ENCODE peak calls at places on chromosomes 5 and 9, in four cellular contexts. Z, T, S and M are unnamed samples.

GRCh38 chr9:27414215-27414731 is 109.8 kb upstream of the IFNK start:
- DNase-seq in T (no peak), Z (no peak), S (no peak), M (no peak)

GRCh38 chr5:153237671-153238332 is 252.7 kb upstream of the GRIA1 start:
- DNase-seq in Z (no peak), S (no peak), T (no peak), M (no peak)

GRCh38 chr9:124632077-124632621 is 125.0 kb upstream of the NR5A1 start:
- DNase-seq in T (no peak), Z (no peak), S (no peak), M (no peak)

GRCh38 chr9:38720083-38720755 is at the start of gene FAM240B:
- DNase-seq in T (no peak), Z (no peak), S (no peak), M (no peak)

GRCh38 chr9:95874303-95874988 is 1.0 kb upstream of the ERCC6L2 start:
- DNase-seq in S (no peak), T (peak), Z (peak), M (no peak)

GRCh38 chr9:94773655-94774054 is 47.2 kb downstream of the AOPEP start:
- DNase-seq in Z (no peak), T (no peak), S (no peak), M (no peak)

GRCh38 chr5:132751444-132751843 is 4.2 kb downstream of the CCNI2 start:
- DNase-seq in T (no peak), S (no peak), Z (no peak), M (no peak)

GRCh38 chr5:6365977-6366590 is 12.3 kb downstream of the MED10 start:
- DNase-seq in T (no peak), S (no peak), Z (no peak), M (no peak)

GRCh38 chr5:17046320-17046719 is 110.2 kb upstream of the MYO10 start:
- DNase-seq in Z (no peak), S (no peak), T (no peak), M (no peak)

GRCh38 chr9:96133296-96134010 is 168.5 kb downstream of the HSD17B3 start:
- DNase-seq in T (no peak), Z (no peak), S (no peak), M (no peak)

GRCh38 chr5:73490088-73490487 is 8.2 kb upstream of the BTF3 start:
- DNase-seq in Z (no peak), S (no peak), T (no peak), M (no peak)

GRCh38 chr5:138708761-138709160 is 44.5 kb upstream of the CTNNA1 start:
- DNase-seq in Z (no peak), T (no peak), S (no peak), M (no peak)

GRCh38 chr9:90141723-90142122 is 500.9 kb downstream of the DIRAS2 start:
- DNase-seq in Z (peak), S (no peak), T (no peak), M (peak)

GRCh38 chr9:99752710-99753109 is 69.0 kb upstream of the NR4A3 start:
- DNase-seq in S (no peak), Z (no peak), T (no peak), M (no peak)

GRCh38 chr5:52560366-52560765 is 227.3 kb upstream of the ITGA1 start:
- DNase-seq in T (no peak), Z (no peak), S (no peak), M (peak)

GRCh38 chr5:94674841-94675382 is 56.4 kb downstream of the SLF1 start:
- DNase-seq in S (no peak), T (no peak), Z (no peak), M (no peak)

GRCh38 chr5:142782976-142783539 is 12.9 kb downstream of the ARHGAP26 start:
- DNase-seq in Z (no peak), T (no peak), S (no peak), M (no peak)

GRCh38 chr5:31692561-31693221 is 53.8 kb downstream of the PDZD2 start:
- DNase-seq in Z (no peak), T (no peak), S (no peak), M (no peak)
- TF ChIP-seq ELF4 in Z (no peak), T (no peak), S (no peak), M (no peak)

DNA sequence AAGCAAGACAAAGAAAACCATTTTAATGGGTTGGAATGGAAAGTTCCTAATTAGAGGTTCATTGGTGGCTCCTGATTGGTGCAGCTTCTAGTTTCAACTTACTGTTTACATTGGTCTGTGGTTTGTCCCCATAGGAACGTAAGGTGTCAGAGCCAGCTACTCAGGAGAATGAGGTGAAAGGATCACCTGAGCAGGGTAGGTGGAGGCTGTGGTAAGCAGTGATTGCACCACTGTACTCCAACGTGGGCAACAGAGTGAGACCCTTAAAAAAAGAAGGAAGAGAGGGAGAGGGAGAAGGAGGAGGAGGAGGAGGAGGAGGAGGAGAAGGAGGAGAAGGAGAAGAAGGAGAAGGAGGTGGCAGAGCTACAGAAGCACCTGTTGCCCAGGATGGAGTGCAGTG is 30.4 kb downstream of the KCNIP1 start:
- DNase-seq in Z (no peak), T (no peak), S (no peak), M (no peak)
- TF ChIP-seq ELF4 in Z (no peak), T (no peak), S (no peak), M (no peak)

GRCh38 chr5:108857905-108858304 is 110.2 kb downstream of the FER start:
- DNase-seq in T (no peak), Z (no peak), S (no peak), M (no peak)

DNA sequence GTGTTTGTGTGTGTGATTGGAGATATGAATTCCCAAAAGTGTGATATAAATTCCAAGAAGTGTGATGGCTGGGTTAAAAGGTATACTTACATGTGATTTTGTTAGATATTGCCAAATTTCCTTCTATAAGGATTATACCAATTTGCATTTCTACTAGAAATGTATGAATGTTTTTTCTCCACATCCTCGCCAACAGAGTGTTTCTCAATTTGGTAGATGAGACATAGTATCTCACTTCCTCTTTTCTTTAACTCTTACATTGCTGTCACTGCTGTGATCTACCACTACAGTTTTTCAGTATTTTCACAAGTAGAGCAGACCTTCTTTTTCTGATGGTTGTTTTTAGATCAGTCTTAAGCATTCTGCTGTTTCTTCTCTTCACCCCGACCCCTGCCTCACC is 111.3 kb downstream of the FER start:
- DNase-seq in Z (no peak), S (no peak), T (no peak), M (no peak)
- TF ChIP-seq ELF4 in Z (no peak), S (no peak), T (no peak), M (no peak)

GRCh38 chr9:106843361-106843760 is 19.6 kb upstream of the ZNF462 start:
- DNase-seq in S (no peak), T (no peak), Z (no peak), M (no peak)

GRCh38 chr9:106846307-106846706 is 16.7 kb upstream of the ZNF462 start:
- DNase-seq in T (no peak), Z (no peak), S (no peak), M (no peak)

DNA sequence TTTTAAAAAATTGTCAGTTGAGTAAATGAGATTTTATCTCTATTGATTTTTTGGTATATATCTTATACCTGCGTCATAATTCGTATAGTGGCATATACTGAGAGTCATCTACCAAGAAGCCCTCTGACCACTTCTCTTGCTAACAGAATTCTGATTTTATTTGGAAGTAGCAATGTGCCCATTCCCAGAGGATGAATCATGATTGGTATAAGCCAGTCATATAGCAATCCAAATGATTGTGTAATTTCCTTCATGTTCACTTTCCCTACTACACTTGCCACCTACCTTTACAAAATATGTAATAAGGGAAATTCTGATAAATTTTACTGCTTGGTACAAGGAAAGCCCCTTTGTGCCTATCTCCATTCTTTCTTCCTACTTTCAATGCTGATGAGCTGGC is 16.1 kb upstream of the ZNF462 start:
- DNase-seq in S (no peak), T (no peak), Z (no peak), M (no peak)
- TF ChIP-seq ELF4 in S (no peak), T (no peak), Z (no peak), M (no peak)

GRCh38 chr9:1335174-1335573 is 285.0 kb downstream of the DMRT2 start:
- DNase-seq in Z (no peak), S (no peak), T (no peak), M (no peak)

GRCh38 chr9:1331546-1331945 is 281.4 kb downstream of the DMRT2 start:
- DNase-seq in T (no peak), Z (no peak), S (no peak), M (no peak)

GRCh38 chr9:1332161-1332560 is 282.0 kb downstream of the DMRT2 start:
- DNase-seq in S (no peak), T (no peak), Z (no peak), M (no peak)

GRCh38 chr9:1337169-1337568 is 287.0 kb downstream of the DMRT2 start:
- DNase-seq in T (no peak), Z (no peak), S (no peak), M (no peak)
- TF ChIP-seq ELF4 in T (no peak), Z (no peak), S (no peak), M (no peak)

GRCh38 chr9:136532799-136533774 is 12.8 kb downstream of the NOTCH1 start:
- DNase-seq in T (no peak), Z (no peak), S (no peak), M (no peak)

GRCh38 chr9:136533775-136534157 is 12.1 kb downstream of the NOTCH1 start:
- DNase-seq in T (no peak), Z (no peak), S (no peak), M (no peak)

GRCh38 chr9:136531186-136531903 is 14.5 kb downstream of the NOTCH1 start:
- DNase-seq in S (no peak), T (no peak), Z (no peak), M (no peak)

GRCh38 chr9:136530472-136531089 is 15.3 kb downstream of the NOTCH1 start:
- DNase-seq in T (no peak), Z (no peak), S (no peak), M (no peak)

GRCh38 chr9:136531904-136532798 is 13.7 kb downstream of the NOTCH1 start:
- DNase-seq in S (no peak), T (no peak), Z (no peak), M (no peak)
- TF ChIP-seq ELF4 in S (no peak), T (no peak), Z (no peak), M (no peak)

DNA sequence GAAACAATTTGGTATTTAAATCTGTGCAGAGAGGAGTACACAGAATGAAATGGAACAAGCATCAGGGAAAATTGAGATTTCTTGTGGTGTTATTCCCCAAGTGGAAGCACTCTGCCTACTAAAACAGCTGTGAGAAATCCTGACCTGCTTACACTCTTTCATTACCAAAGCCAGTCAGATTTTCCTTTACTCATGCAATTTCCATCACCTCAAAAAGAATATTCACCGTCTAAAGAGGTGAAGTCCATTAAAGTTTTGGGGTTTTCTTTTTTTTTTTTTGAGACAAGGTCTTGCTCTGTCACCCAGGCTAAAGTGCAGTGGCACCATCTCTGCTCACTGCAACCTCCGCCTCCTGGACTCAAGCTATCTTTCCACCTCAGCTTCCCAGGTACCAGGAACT is 23.4 kb downstream of the SAXO1 start:
- DNase-seq in Z (no peak), T (no peak), S (no peak), M (no peak)
- TF ChIP-seq ELF4 in Z (no peak), T (no peak), S (no peak), M (no peak)

GRCh38 chr5:88678780-88679491 is 204.0 kb downstream of the MEF2C start:
- DNase-seq in T (no peak), Z (no peak), S (no peak), M (no peak)

GRCh38 chr5:88681402-88681801 is 201.6 kb downstream of the MEF2C start:
- DNase-seq in Z (no peak), T (no peak), S (no peak), M (no peak)

GRCh38 chr5:88677943-88678779 is 204.8 kb downstream of the MEF2C start:
- DNase-seq in T (no peak), S (peak), Z (no peak), M (no peak)

GRCh38 chr5:88679638-88680037 is 203.3 kb downstream of the MEF2C start:
- DNase-seq in Z (no peak), T (no peak), S (no peak), M (no peak)

DNA sequence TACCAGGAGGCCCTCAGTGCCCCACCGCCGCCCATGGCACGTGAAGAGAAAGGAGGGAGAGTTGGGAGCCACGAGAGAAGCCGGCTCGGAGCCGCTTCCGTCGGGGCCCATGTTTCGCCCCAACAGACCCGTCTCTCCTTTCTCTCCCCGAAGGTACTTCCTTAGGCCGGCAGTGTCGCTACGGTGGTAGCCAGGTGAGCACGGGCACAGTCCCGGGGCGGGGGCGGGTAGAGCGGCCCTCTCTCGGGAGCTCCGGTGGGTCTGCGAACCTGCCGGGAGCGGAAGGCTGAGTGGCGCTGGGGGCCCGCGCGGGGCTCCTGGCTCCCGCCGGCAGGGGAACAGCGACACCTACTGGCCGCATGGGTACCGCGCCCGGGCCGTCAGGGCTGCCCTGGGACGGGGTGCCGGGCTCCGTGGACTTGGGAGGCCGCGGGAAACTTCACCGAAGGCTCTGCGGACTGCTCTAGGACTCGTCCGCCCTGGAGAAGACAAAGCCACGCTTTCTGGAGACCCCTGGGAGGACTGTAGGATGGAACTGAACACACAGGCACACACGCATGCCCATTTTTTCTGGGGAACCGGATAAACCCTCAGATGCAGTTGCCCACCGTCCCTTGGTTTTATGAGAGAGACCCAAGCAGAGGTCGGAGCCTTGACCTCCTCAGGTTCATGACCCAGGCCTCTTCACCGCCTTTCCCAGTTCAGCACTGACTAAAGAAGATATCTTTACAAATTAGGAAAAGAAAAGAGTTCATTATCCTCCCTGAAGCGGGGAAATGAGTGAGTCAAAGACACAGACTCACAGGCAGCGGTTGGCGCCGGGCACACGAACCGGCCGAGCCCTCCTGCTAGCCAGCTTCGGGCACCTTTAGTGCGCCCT is 202.5 kb downstream of the MEF2C start:
- DNase-seq in Z (peak), T (peak), S (peak), M (peak)
- TF ChIP-seq ELF4 in Z (no peak), T (no peak), S (no peak), M (no peak)

DNA sequence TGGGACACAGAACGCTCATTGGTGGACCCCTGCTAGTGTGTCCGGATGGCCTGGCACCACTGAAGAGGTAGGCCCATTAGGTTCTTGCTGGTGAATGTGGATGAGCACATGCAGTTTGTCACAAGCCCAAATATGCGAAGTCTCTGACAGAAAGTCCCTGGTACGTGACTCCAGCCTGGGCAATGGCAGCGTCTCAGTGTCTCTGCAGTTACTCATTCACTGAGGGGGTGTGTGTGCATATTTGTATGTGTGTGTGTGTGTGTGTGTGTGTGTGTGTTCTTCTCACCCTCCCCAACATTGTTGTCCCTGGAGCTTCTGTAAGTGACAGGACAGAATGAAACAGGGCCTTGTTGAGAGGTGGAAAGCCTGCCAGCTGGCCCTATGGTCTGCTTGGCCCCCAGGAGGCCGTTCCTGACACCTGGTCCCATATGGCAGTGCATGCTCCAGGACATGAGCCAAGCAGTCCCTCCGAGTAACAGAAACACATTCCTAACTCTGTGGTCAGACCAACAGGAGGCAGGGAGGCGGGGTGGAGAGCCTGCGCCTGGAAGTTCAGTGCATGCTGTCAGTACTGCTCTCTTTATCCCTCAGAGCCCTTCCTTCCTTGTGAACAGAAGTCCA is 169.9 kb downstream of the SLC28A3 start:
- DNase-seq in S (peak), T (peak), Z (peak), M (peak)
- TF ChIP-seq ELF4 in S (no peak), T (no peak), Z (no peak), M (no peak)

DNA sequence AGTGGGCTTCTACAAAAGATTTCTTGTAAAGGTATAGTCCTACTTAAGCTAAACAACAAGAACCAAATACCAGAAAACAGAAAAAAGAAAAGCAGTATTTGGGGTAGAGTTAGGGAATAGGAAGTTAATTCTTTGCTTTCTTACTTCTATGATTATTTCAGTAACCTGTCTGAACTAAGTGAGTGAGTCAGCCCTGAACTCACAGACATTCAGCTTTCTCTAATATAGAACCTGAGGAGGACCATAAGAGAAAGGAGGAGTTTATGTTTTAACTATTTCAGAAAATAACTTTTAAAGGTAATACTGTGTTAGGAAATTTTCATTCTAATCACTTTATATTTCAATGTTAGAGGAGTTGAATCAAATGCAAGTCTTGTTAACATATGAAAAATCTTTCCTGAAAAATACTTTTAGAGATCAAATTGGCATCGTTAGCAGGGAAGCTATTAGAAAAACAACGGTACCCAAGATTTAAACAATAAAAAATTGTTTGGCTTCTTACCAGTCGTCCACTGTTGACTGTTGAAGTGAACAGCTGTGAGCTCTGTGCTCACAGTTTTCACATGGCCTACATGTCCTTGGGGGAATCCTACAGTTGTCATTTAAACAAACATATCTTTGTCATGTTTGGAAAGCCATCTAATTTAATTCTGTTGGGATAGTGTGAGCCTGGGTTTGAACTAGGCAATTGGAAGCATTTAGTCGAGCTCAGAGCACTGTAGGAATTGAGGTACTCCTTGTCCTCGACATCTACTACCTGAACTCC is 19.9 kb upstream of the ZFAND5 start:
- DNase-seq in S (no peak), Z (no peak), T (no peak), M (no peak)
- TF ChIP-seq ELF4 in S (no peak), Z (no peak), T (no peak), M (no peak)